ENCODE peak calls at places on chromosome 4, in ten cellular contexts. One of them, this sample, is unnamed.

GRCh38 chr4:65968873-65969272 is 298.6 kb upstream of the EPHA5 start:
- DNase-seq in GM23248: no peak
- DNase-seq in M059J: no peak
- DNase-seq in NCI-H1048: no peak
- DNase-seq in non-pigmented ciliary epithelial cell: no peak
- DNase-seq in LHCN-M2: no peak
- DNase-seq in MCF 10A: no peak
- DNase-seq in GM20000: no peak
- DNase-seq in lower leg skin: no peak
- DNase-seq in stimulated activated CD4-positive, alpha-beta T cell treated with anti-CD3 and anti-CD28 coated beads, Interleukin-4, amount 100 ng/mL, for 48 hours: no peak
- DNase-seq in this sample: no peak

GRCh38 chr4:163107754-163108153 is 58.9 kb downstream of the NAF1 start:
- DNase-seq in GM23248: peak; percentile 23
- DNase-seq in M059J: peak; percentile 1
- DNase-seq in NCI-H1048: no peak
- DNase-seq in non-pigmented ciliary epithelial cell: no peak
- DNase-seq in LHCN-M2: peak; percentile 26
- DNase-seq in MCF 10A: peak; percentile 36
- DNase-seq in GM20000: peak; percentile 16
- DNase-seq in lower leg skin: no peak
- DNase-seq in stimulated activated CD4-positive, alpha-beta T cell treated with anti-CD3 and anti-CD28 coated beads, Interleukin-4, amount 100 ng/mL, for 48 hours: no peak
- DNase-seq in this sample: no peak

GRCh38 chr4:159227984-159228383 is 125.1 kb downstream of the RAPGEF2 start:
- DNase-seq in GM23248: peak; percentile 82
- DNase-seq in M059J: peak; percentile 16
- DNase-seq in NCI-H1048: no peak
- DNase-seq in non-pigmented ciliary epithelial cell: peak; percentile 84
- DNase-seq in LHCN-M2: peak; percentile 77
- DNase-seq in MCF 10A: peak; percentile 72
- DNase-seq in GM20000: no peak
- DNase-seq in lower leg skin: peak; percentile 88
- DNase-seq in stimulated activated CD4-positive, alpha-beta T cell treated with anti-CD3 and anti-CD28 coated beads, Interleukin-4, amount 100 ng/mL, for 48 hours: no peak
- DNase-seq in this sample: peak; percentile 68

GRCh38 chr4:1685604-1686150 is 1.6 kb upstream of the FAM53A start:
- DNase-seq in GM23248: no peak
- DNase-seq in M059J: no peak
- DNase-seq in NCI-H1048: no peak
- DNase-seq in non-pigmented ciliary epithelial cell: no peak
- DNase-seq in LHCN-M2: no peak
- DNase-seq in MCF 10A: no peak
- DNase-seq in GM20000: no peak
- DNase-seq in lower leg skin: no peak
- DNase-seq in stimulated activated CD4-positive, alpha-beta T cell treated with anti-CD3 and anti-CD28 coated beads, Interleukin-4, amount 100 ng/mL, for 48 hours: no peak
- DNase-seq in this sample: no peak

GRCh38 chr4:165461176-165461835 is 82.5 kb downstream of the CPE start:
- DNase-seq in GM23248: peak; percentile 85
- DNase-seq in M059J: peak; percentile 75
- DNase-seq in NCI-H1048: no peak
- DNase-seq in non-pigmented ciliary epithelial cell: peak; percentile 45
- DNase-seq in LHCN-M2: peak; percentile 12
- DNase-seq in MCF 10A: peak; percentile 28
- DNase-seq in GM20000: no peak
- DNase-seq in lower leg skin: no peak
- DNase-seq in stimulated activated CD4-positive, alpha-beta T cell treated with anti-CD3 and anti-CD28 coated beads, Interleukin-4, amount 100 ng/mL, for 48 hours: no peak
- DNase-seq in this sample: no peak

GRCh38 chr4:82780398-82781231 is 18.0 kb downstream of the SCD5 start:
- DNase-seq in GM23248: peak; percentile 45
- DNase-seq in M059J: peak; percentile 63
- DNase-seq in NCI-H1048: peak; percentile 45
- DNase-seq in non-pigmented ciliary epithelial cell: no peak
- DNase-seq in LHCN-M2: no peak
- DNase-seq in MCF 10A: peak; percentile 79
- DNase-seq in GM20000: no peak
- DNase-seq in lower leg skin: peak; percentile 91
- DNase-seq in stimulated activated CD4-positive, alpha-beta T cell treated with anti-CD3 and anti-CD28 coated beads, Interleukin-4, amount 100 ng/mL, for 48 hours: no peak
- DNase-seq in this sample: peak; percentile 67

GRCh38 chr4:187491421-187491820 is 504.1 kb upstream of the ZFP42 start:
- DNase-seq in GM23248: no peak
- DNase-seq in M059J: no peak
- DNase-seq in NCI-H1048: no peak
- DNase-seq in non-pigmented ciliary epithelial cell: no peak
- DNase-seq in LHCN-M2: no peak
- DNase-seq in MCF 10A: no peak
- DNase-seq in GM20000: no peak
- DNase-seq in lower leg skin: no peak
- DNase-seq in stimulated activated CD4-positive, alpha-beta T cell treated with anti-CD3 and anti-CD28 coated beads, Interleukin-4, amount 100 ng/mL, for 48 hours: no peak
- DNase-seq in this sample: no peak

GRCh38 chr4:4384837-4385236 is 2.1 kb upstream of the NSG1 start:
- DNase-seq in GM23248: peak; percentile 41
- DNase-seq in M059J: peak; percentile 49
- DNase-seq in NCI-H1048: no peak
- DNase-seq in non-pigmented ciliary epithelial cell: no peak
- DNase-seq in LHCN-M2: peak; percentile 27
- DNase-seq in MCF 10A: peak; percentile 68
- DNase-seq in GM20000: no peak
- DNase-seq in lower leg skin: no peak
- DNase-seq in stimulated activated CD4-positive, alpha-beta T cell treated with anti-CD3 and anti-CD28 coated beads, Interleukin-4, amount 100 ng/mL, for 48 hours: no peak
- DNase-seq in this sample: peak; percentile 39

GRCh38 chr4:7844247-7844991 is 95.2 kb downstream of the AFAP1 start:
- DNase-seq in GM23248: peak; percentile 91
- DNase-seq in M059J: peak; percentile 97
- DNase-seq in NCI-H1048: no peak
- DNase-seq in non-pigmented ciliary epithelial cell: peak; percentile 97
- DNase-seq in LHCN-M2: peak; percentile 74
- DNase-seq in MCF 10A: peak; percentile 76
- DNase-seq in GM20000: peak; percentile 65
- DNase-seq in lower leg skin: peak; percentile 91
- DNase-seq in stimulated activated CD4-positive, alpha-beta T cell treated with anti-CD3 and anti-CD28 coated beads, Interleukin-4, amount 100 ng/mL, for 48 hours: peak; percentile 67
- DNase-seq in this sample: peak; percentile 85

GRCh38 chr4:11487876-11488545 is 59.3 kb upstream of the HS3ST1 start:
- DNase-seq in GM23248: no peak
- DNase-seq in M059J: peak; percentile 61
- DNase-seq in NCI-H1048: no peak
- DNase-seq in non-pigmented ciliary epithelial cell: no peak
- DNase-seq in LHCN-M2: peak; percentile 68
- DNase-seq in MCF 10A: peak; percentile 47
- DNase-seq in GM20000: no peak
- DNase-seq in lower leg skin: no peak
- DNase-seq in stimulated activated CD4-positive, alpha-beta T cell treated with anti-CD3 and anti-CD28 coated beads, Interleukin-4, amount 100 ng/mL, for 48 hours: no peak
- DNase-seq in this sample: no peak

GRCh38 chr4:107792691-107793090 is 32.0 kb upstream of the SGMS2 start:
- DNase-seq in GM23248: no peak
- DNase-seq in M059J: no peak
- DNase-seq in NCI-H1048: no peak
- DNase-seq in non-pigmented ciliary epithelial cell: no peak
- DNase-seq in LHCN-M2: no peak
- DNase-seq in MCF 10A: no peak
- DNase-seq in GM20000: no peak
- DNase-seq in lower leg skin: no peak
- DNase-seq in stimulated activated CD4-positive, alpha-beta T cell treated with anti-CD3 and anti-CD28 coated beads, Interleukin-4, amount 100 ng/mL, for 48 hours: no peak
- DNase-seq in this sample: no peak

GRCh38 chr4:141656031-141656430 is 19.6 kb downstream of the IL15 start:
- DNase-seq in GM23248: no peak
- DNase-seq in M059J: no peak
- DNase-seq in NCI-H1048: no peak
- DNase-seq in non-pigmented ciliary epithelial cell: no peak
- DNase-seq in LHCN-M2: no peak
- DNase-seq in MCF 10A: no peak
- DNase-seq in GM20000: no peak
- DNase-seq in lower leg skin: no peak
- DNase-seq in stimulated activated CD4-positive, alpha-beta T cell treated with anti-CD3 and anti-CD28 coated beads, Interleukin-4, amount 100 ng/mL, for 48 hours: no peak
- DNase-seq in this sample: no peak